ENCODE peak calls at places on chromosomes 13 and 19, in seven cellular contexts. W is sigmoid colon; Z is EL; U is memory B cell; N is activated T-helper 1 cell treated with anti-CD3 and anti-CD28 coated beads, Interleukin-2, amount 50 U/mL, for 16 hours; E is upper lobe of right lung; R is amygdala. D is an unnamed sample.

GRCh38 chr13:77919351-77920294 is 992 bp upstream of the EDNRB start:
- DNase-seq in R (no peak), N (no peak), E (peak; percentile 73), Z (peak; percentile 3), W (peak; percentile 79), U (no peak), D (no peak)

GRCh38 chr19:49896863-49897621 is at the start of gene IL4I1:
- DNase-seq in E (peak; percentile 73), R (no peak), N (peak; percentile 40), Z (peak; percentile 34), W (no peak), U (peak; percentile 72), D (peak; percentile 79)

GRCh38 chr19:13428352-13428751 is 77.9 kb downstream of the CACNA1A start:
- DNase-seq in R (no peak), W (no peak), Z (peak; percentile 18), U (peak; percentile 14), E (peak; percentile 33), N (no peak), D (no peak)

GRCh38 chr19:44847144-44848035 is 1.3 kb downstream of the NECTIN2 start:
- DNase-seq in E (peak; percentile 89), Z (peak; percentile 80), N (no peak), W (peak; percentile 88), R (no peak), U (no peak), D (no peak)

GRCh38 chr13:24233351-24233901 is 72.9 kb downstream of the SPATA13 start:
- DNase-seq in Z (peak; percentile 10), E (no peak), N (no peak), R (no peak), W (no peak), U (no peak), D (no peak)

GRCh38 chr13:38582133-38582532 is 104.7 kb upstream of the FREM2 start:
- DNase-seq in W (no peak), Z (peak; percentile 42), E (no peak), N (no peak), U (no peak), R (no peak), D (no peak)

GRCh38 chr13:27822873-27823311 is 30.6 kb downstream of the GSX1 start:
- DNase-seq in U (no peak), N (no peak), E (no peak), Z (no peak), W (no peak), R (no peak), D (no peak)

GRCh38 chr19:50178320-50178719 is 15.2 kb upstream of the IZUMO2 start:
- DNase-seq in U (no peak), W (no peak), Z (no peak), N (no peak), R (no peak), E (no peak), D (no peak)

GRCh38 chr19:5983367-5983955 is 5.5 kb upstream of the RANBP3 start:
- DNase-seq in E (no peak), R (no peak), Z (no peak), N (no peak), U (no peak), W (no peak), D (no peak)

GRCh38 chr13:70014337-70014736 is 93.3 kb upstream of the ATXN8OS start:
- DNase-seq in Z (no peak), W (no peak), N (no peak), E (no peak), R (no peak), U (no peak), D (no peak)

GRCh38 chr19:44745386-44745831 is 3.1 kb upstream of the BCL3 start:
- DNase-seq in U (no peak), N (no peak), W (peak; percentile 88), Z (peak; percentile 75), R (no peak), E (peak; percentile 77), D (no peak)

GRCh38 chr13:83333614-83334388 is 548.5 kb downstream of the SLITRK1 start:
- DNase-seq in R (no peak), N (no peak), E (no peak), U (no peak), Z (no peak), W (no peak), D (no peak)

GRCh38 chr19:49224856-49225255 is 67.3 kb downstream of the TRPM4 start:
- DNase-seq in U (no peak), N (no peak), Z (peak; percentile 75), W (no peak), R (no peak), E (no peak), D (no peak)

GRCh38 chr19:52533901-52534300 is 6.4 kb downstream of the ZNF808 start:
- DNase-seq in Z (no peak), W (no peak), R (no peak), N (no peak), E (no peak), U (no peak), D (no peak)

GRCh38 chr19:41957161-41957837 is 1.8 kb downstream of the RABAC1 start:
- DNase-seq in R (no peak), Z (no peak), U (no peak), W (no peak), N (no peak), E (no peak), D (no peak)

GRCh38 chr13:66780814-66781213 is 449.3 kb downstream of the PCDH9 start:
- DNase-seq in N (no peak), E (no peak), R (no peak), W (no peak), Z (peak; percentile 29), U (no peak), D (no peak)

GRCh38 chr19:28880735-28881401 is 332.1 kb downstream of the UQCRFS1 start:
- DNase-seq in N (no peak), Z (no peak), W (no peak), R (no peak), U (no peak), E (no peak), D (no peak)

GRCh38 chr13:109146912-109147624 is 517.7 kb downstream of the MYO16 start:
- DNase-seq in R (no peak), N (no peak), E (no peak), W (no peak), Z (peak; percentile 84), U (no peak), D (no peak)

GRCh38 chr19:35879770-35880317 is 11.5 kb downstream of the APLP1 start:
- DNase-seq in W (peak; percentile 86), E (peak; percentile 95), U (no peak), Z (peak; percentile 89), R (peak; percentile 38), N (peak; percentile 49), D (no peak)

GRCh38 chr13:98774776-98775175 is 22.3 kb upstream of the SLC15A1 start:
- DNase-seq in R (no peak), N (no peak), Z (no peak), W (no peak), E (no peak), U (no peak), D (no peak)

GRCh38 chr19:51166846-51167490 is 24.9 kb downstream of the SIGLEC7 start:
- DNase-seq in N (no peak), W (no peak), Z (no peak), U (no peak), E (no peak), R (no peak), D (no peak)

GRCh38 chr19:23259961-23260360 is 9.8 kb upstream of the ZNF724 start:
- DNase-seq in E (no peak), W (no peak), Z (no peak), U (no peak), R (no peak), N (no peak), D (no peak)

GRCh38 chr19:29685326-29685725 is 20.1 kb downstream of the PLEKHF1 start:
- DNase-seq in E (no peak), W (no peak), U (no peak), Z (no peak), R (no peak), N (no peak), D (no peak)

GRCh38 chr19:5045956-5046338 is 77.0 kb downstream of the KDM4B start:
- DNase-seq in W (no peak), E (no peak), U (no peak), R (no peak), N (no peak), Z (no peak), D (no peak)

GRCh38 chr19:4910594-4911273 is 1.4 kb downstream of the UHRF1 start:
- DNase-seq in N (no peak), W (no peak), U (peak; percentile 20), R (no peak), Z (peak; percentile 78), E (no peak), D (no peak)

GRCh38 chr13:45718992-45719391 is 16.9 kb downstream of the CBY2 start:
- DNase-seq in E (no peak), U (no peak), Z (peak; percentile 70), R (no peak), W (no peak), N (no peak), D (no peak)

GRCh38 chr13:112918746-112919145 is 50.3 kb upstream of the MCF2L start:
- DNase-seq in U (no peak), E (no peak), R (no peak), Z (no peak), W (peak; percentile 25), N (no peak), D (no peak)

GRCh38 chr19:17471410-17472125 is 1.2 kb downstream of the SLC27A1 start:
- DNase-seq in W (no peak), U (no peak), N (no peak), E (no peak), R (no peak), Z (no peak), D (no peak)

GRCh38 chr13:110444226-110444653 is 117.3 kb downstream of the RAB20 start:
- DNase-seq in U (no peak), R (no peak), E (no peak), Z (peak; percentile 54), N (no peak), W (peak; percentile 83), D (no peak)

GRCh38 chr19:20102097-20102496 is 24.3 kb downstream of the ZNF90 start:
- DNase-seq in U (no peak), N (no peak), E (no peak), Z (no peak), W (no peak), R (no peak), D (no peak)

GRCh38 chr19:28289294-28290063 is 923.5 kb downstream of the UQCRFS1 start:
- DNase-seq in Z (no peak), N (no peak), W (no peak), E (no peak), R (peak; percentile 31), U (no peak), D (no peak)

GRCh38 chr13:32407854-32408253 is 20.1 kb downstream of the N4BP2L1 start:
- DNase-seq in W (no peak), E (no peak), R (no peak), Z (no peak), N (no peak), U (no peak), D (no peak)

GRCh38 chr19:913080-913748 is at the start of gene R3HDM4:
- DNase-seq in U (no peak), W (peak; percentile 90), E (peak; percentile 93), R (peak; percentile 38), Z (peak; percentile 63), N (peak; percentile 79), D (peak; percentile 96)

GRCh38 chr19:57786906-57787305 is 17.4 kb downstream of the ZNF586 start:
- DNase-seq in W (no peak), Z (no peak), U (no peak), R (no peak), N (no peak), E (no peak), D (no peak)

D was measured in GM12892.